ENCODE peak calls at places on chromosome 22, in ten cellular contexts. One of them, this sample, is unnamed.

GRCh38 chr22:40326905-40327735 is 19.2 kb upstream of the ADSL start:
- DNase-seq in H9: peak; percentile 49
- DNase-seq in MCF 10A: no peak
- DNase-seq in osteocyte: no peak
- DNase-seq in coronary artery: no peak
- DNase-seq in GM13976: no peak
- DNase-seq in type B pancreatic cell: no peak
- DNase-seq in fibroblast of mammary gland: peak; percentile 47
- DNase-seq in CD8-positive, alpha-beta T cell: no peak
- DNase-seq in dorsolateral prefrontal cortex: no peak
- DNase-seq in this sample: peak; percentile 31

GRCh38 chr22:25027959-25028840 is 75.7 kb downstream of the KIAA1671 start:
- DNase-seq in CD8-positive, alpha-beta T cell: no peak
- DNase-seq in fibroblast of mammary gland: no peak
- DNase-seq in GM13976: peak; percentile 51
- DNase-seq in type B pancreatic cell: no peak
- DNase-seq in H9: peak; percentile 76
- DNase-seq in MCF 10A: no peak
- DNase-seq in osteocyte: no peak
- DNase-seq in coronary artery: no peak
- DNase-seq in dorsolateral prefrontal cortex: no peak
- DNase-seq in this sample: peak; percentile 34

GRCh38 chr22:20258584-20259335 is 9.4 kb downstream of the RTN4R start:
- DNase-seq in GM13976: peak; percentile 71
- DNase-seq in type B pancreatic cell: no peak
- DNase-seq in MCF 10A: no peak
- DNase-seq in coronary artery: no peak
- DNase-seq in H9: no peak
- DNase-seq in osteocyte: no peak
- DNase-seq in dorsolateral prefrontal cortex: no peak
- DNase-seq in CD8-positive, alpha-beta T cell: no peak
- DNase-seq in fibroblast of mammary gland: no peak
- DNase-seq in this sample: no peak

GRCh38 chr22:40218723-40219294 is 41.1 kb downstream of the TNRC6B start:
- DNase-seq in coronary artery: peak; percentile 60
- DNase-seq in MCF 10A: no peak
- DNase-seq in CD8-positive, alpha-beta T cell: peak; percentile 11
- DNase-seq in fibroblast of mammary gland: no peak
- DNase-seq in H9: peak; percentile 18
- DNase-seq in GM13976: no peak
- DNase-seq in dorsolateral prefrontal cortex: no peak
- DNase-seq in osteocyte: peak; percentile 23
- DNase-seq in type B pancreatic cell: peak; percentile 11
- DNase-seq in this sample: no peak

GRCh38 chr22:21457023-21457787 is 10.0 kb upstream of the TMEM191C start:
- DNase-seq in CD8-positive, alpha-beta T cell: no peak
- DNase-seq in H9: peak; percentile 27
- DNase-seq in MCF 10A: peak; percentile 43
- DNase-seq in type B pancreatic cell: no peak
- DNase-seq in dorsolateral prefrontal cortex: no peak
- DNase-seq in coronary artery: no peak
- DNase-seq in fibroblast of mammary gland: no peak
- DNase-seq in osteocyte: peak; percentile 70
- DNase-seq in GM13976: no peak
- DNase-seq in this sample: peak; percentile 32

GRCh38 chr22:44710474-44711235 is 8.7 kb downstream of the PRR5 start:
- DNase-seq in type B pancreatic cell: no peak
- DNase-seq in GM13976: peak; percentile 67
- DNase-seq in CD8-positive, alpha-beta T cell: peak; percentile 75
- DNase-seq in H9: no peak
- DNase-seq in osteocyte: no peak
- DNase-seq in dorsolateral prefrontal cortex: no peak
- DNase-seq in fibroblast of mammary gland: no peak
- DNase-seq in coronary artery: no peak
- DNase-seq in MCF 10A: no peak
- DNase-seq in this sample: no peak

GRCh38 chr22:23248583-23248982 is 68.3 kb downstream of the BCR start:
- DNase-seq in osteocyte: no peak
- DNase-seq in fibroblast of mammary gland: peak; percentile 28
- DNase-seq in dorsolateral prefrontal cortex: no peak
- DNase-seq in MCF 10A: peak; percentile 43
- DNase-seq in H9: peak; percentile 61
- DNase-seq in CD8-positive, alpha-beta T cell: no peak
- DNase-seq in coronary artery: no peak
- DNase-seq in GM13976: no peak
- DNase-seq in type B pancreatic cell: no peak
- DNase-seq in this sample: peak; percentile 78

GRCh38 chr22:32355760-32356159 is 1.9 kb upstream of the RFPL3 start:
- DNase-seq in CD8-positive, alpha-beta T cell: no peak
- DNase-seq in dorsolateral prefrontal cortex: no peak
- DNase-seq in type B pancreatic cell: no peak
- DNase-seq in fibroblast of mammary gland: no peak
- DNase-seq in osteocyte: no peak
- DNase-seq in GM13976: no peak
- DNase-seq in MCF 10A: peak; percentile 45
- DNase-seq in H9: no peak
- DNase-seq in coronary artery: no peak
- DNase-seq in this sample: peak; percentile 10

GRCh38 chr22:24772493-24773220 is 1.9 kb downstream of the PIWIL3 start:
- DNase-seq in MCF 10A: peak; percentile 37
- DNase-seq in fibroblast of mammary gland: peak; percentile 39
- DNase-seq in osteocyte: no peak
- DNase-seq in dorsolateral prefrontal cortex: no peak
- DNase-seq in type B pancreatic cell: no peak
- DNase-seq in CD8-positive, alpha-beta T cell: no peak
- DNase-seq in GM13976: no peak
- DNase-seq in coronary artery: no peak
- DNase-seq in H9: peak; percentile 79
- DNase-seq in this sample: peak; percentile 62

GRCh38 chr22:22060200-22061084 is 77.9 kb upstream of the TOP3B start:
- DNase-seq in coronary artery: no peak
- DNase-seq in dorsolateral prefrontal cortex: peak; percentile 37
- DNase-seq in GM13976: peak; percentile 90
- DNase-seq in type B pancreatic cell: no peak
- DNase-seq in fibroblast of mammary gland: peak; percentile 28
- DNase-seq in MCF 10A: peak; percentile 61
- DNase-seq in H9: peak; percentile 86
- DNase-seq in osteocyte: no peak
- DNase-seq in CD8-positive, alpha-beta T cell: no peak
- DNase-seq in this sample: peak; percentile 53

GRCh38 chr22:41070665-41071331 is 21.6 kb upstream of the EP300 start:
- DNase-seq in fibroblast of mammary gland: no peak
- DNase-seq in MCF 10A: no peak
- DNase-seq in osteocyte: no peak
- DNase-seq in dorsolateral prefrontal cortex: no peak
- DNase-seq in CD8-positive, alpha-beta T cell: no peak
- DNase-seq in H9: no peak
- DNase-seq in type B pancreatic cell: no peak
- DNase-seq in coronary artery: no peak
- DNase-seq in GM13976: no peak
- DNase-seq in this sample: no peak

GRCh38 chr22:20247010-20247505 is 21.1 kb downstream of the RTN4R start:
- DNase-seq in GM13976: peak; percentile 93
- DNase-seq in type B pancreatic cell: no peak
- DNase-seq in osteocyte: no peak
- DNase-seq in H9: no peak
- DNase-seq in fibroblast of mammary gland: peak; percentile 33
- DNase-seq in coronary artery: no peak
- DNase-seq in dorsolateral prefrontal cortex: no peak
- DNase-seq in MCF 10A: no peak
- DNase-seq in CD8-positive, alpha-beta T cell: no peak
- DNase-seq in this sample: peak; percentile 12

GRCh38 chr22:32541481-32541880 is 66.9 kb downstream of the FBXO7 start:
- DNase-seq in H9: no peak
- DNase-seq in fibroblast of mammary gland: no peak
- DNase-seq in type B pancreatic cell: no peak
- DNase-seq in coronary artery: no peak
- DNase-seq in osteocyte: no peak
- DNase-seq in dorsolateral prefrontal cortex: no peak
- DNase-seq in GM13976: no peak
- DNase-seq in MCF 10A: no peak
- DNase-seq in CD8-positive, alpha-beta T cell: no peak
- DNase-seq in this sample: no peak

GRCh38 chr22:34973926-34974325 is 92.0 kb upstream of the ISX start:
- DNase-seq in MCF 10A: no peak
- DNase-seq in CD8-positive, alpha-beta T cell: no peak
- DNase-seq in fibroblast of mammary gland: no peak
- DNase-seq in coronary artery: no peak
- DNase-seq in dorsolateral prefrontal cortex: no peak
- DNase-seq in H9: no peak
- DNase-seq in osteocyte: no peak
- DNase-seq in GM13976: no peak
- DNase-seq in type B pancreatic cell: no peak
- DNase-seq in this sample: no peak

GRCh38 chr22:50314455-50315288 is 7.2 kb upstream of the PLXNB2 start:
- DNase-seq in coronary artery: no peak
- DNase-seq in H9: peak; percentile 61
- DNase-seq in osteocyte: peak; percentile 83
- DNase-seq in CD8-positive, alpha-beta T cell: peak; percentile 86
- DNase-seq in fibroblast of mammary gland: no peak
- DNase-seq in MCF 10A: peak; percentile 55
- DNase-seq in dorsolateral prefrontal cortex: no peak
- DNase-seq in GM13976: peak; percentile 91
- DNase-seq in type B pancreatic cell: no peak
- DNase-seq in this sample: no peak

GRCh38 chr22:20552450-20552894 is 45.1 kb downstream of the MED15 start:
- DNase-seq in coronary artery: peak; percentile 92
- DNase-seq in osteocyte: no peak
- DNase-seq in GM13976: no peak
- DNase-seq in H9: no peak
- DNase-seq in fibroblast of mammary gland: peak; percentile 92
- DNase-seq in dorsolateral prefrontal cortex: no peak
- DNase-seq in MCF 10A: no peak
- DNase-seq in type B pancreatic cell: no peak
- DNase-seq in CD8-positive, alpha-beta T cell: no peak
- DNase-seq in this sample: peak; percentile 63

GRCh38 chr22:17159504-17159951 is 451 bp upstream of the HDHD5 start:
- DNase-seq in H9: no peak
- DNase-seq in GM13976: peak; percentile 57
- DNase-seq in CD8-positive, alpha-beta T cell: no peak
- DNase-seq in type B pancreatic cell: no peak
- DNase-seq in coronary artery: peak; percentile 79
- DNase-seq in dorsolateral prefrontal cortex: peak; percentile 60
- DNase-seq in osteocyte: no peak
- DNase-seq in fibroblast of mammary gland: peak; percentile 56
- DNase-seq in MCF 10A: peak; percentile 62
- DNase-seq in this sample: peak; percentile 37

DNA sequence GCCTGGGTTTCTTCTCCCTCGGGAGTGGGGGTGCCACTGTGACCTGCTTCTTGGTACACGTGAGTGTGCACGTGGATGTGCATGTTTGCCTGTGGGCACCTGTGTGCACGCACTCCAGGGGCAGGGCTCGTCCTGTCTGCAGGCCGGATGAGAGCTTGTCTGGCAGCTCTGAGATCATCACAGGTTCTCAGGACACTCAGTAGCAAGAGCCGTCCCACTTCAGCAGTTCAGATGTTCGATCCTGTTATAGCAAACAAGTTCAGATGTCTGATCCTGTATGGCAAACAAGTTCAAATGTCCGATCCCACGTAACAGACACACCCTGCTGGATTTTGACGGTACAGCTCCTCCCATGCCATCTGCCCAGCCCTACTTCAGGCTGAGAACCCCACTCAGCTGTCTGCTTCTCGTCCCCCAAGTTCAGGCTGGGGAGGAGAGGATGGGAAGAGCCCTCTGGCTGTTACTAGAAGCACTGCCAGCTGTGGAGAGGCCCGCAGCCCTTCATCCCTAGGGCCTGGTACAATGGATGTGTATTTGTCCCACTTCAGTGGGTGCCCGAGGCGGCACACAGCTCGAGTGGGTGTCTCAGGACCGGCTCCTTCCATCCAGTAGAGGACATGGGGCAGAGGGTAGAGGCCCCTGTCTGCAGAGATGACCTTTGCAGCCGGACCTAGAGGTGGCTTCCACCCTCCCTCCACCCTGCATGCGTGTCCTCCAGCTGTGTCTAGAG is 1126.9 kb downstream of the BRD1 start:
- DNase-seq in H9: no peak
- DNase-seq in coronary artery: no peak
- DNase-seq in fibroblast of mammary gland: no peak
- DNase-seq in osteocyte: no peak
- DNase-seq in CD8-positive, alpha-beta T cell: no peak
- DNase-seq in MCF 10A: no peak
- DNase-seq in GM13976: no peak
- DNase-seq in dorsolateral prefrontal cortex: no peak
- DNase-seq in type B pancreatic cell: no peak
- DNase-seq in this sample: no peak
- TF ChIP-seq CTCF in H9: no peak
- TF ChIP-seq CTCF in coronary artery: no peak
- TF ChIP-seq CTCF in fibroblast of mammary gland: no peak
- TF ChIP-seq CTCF in osteocyte: no peak
- TF ChIP-seq CTCF in CD8-positive, alpha-beta T cell: no peak
- TF ChIP-seq CTCF in MCF 10A: no peak
- TF ChIP-seq CTCF in GM13976: no peak
- TF ChIP-seq CTCF in dorsolateral prefrontal cortex: peak; percentile 41
- TF ChIP-seq CTCF in type B pancreatic cell: peak; percentile 34
- TF ChIP-seq CTCF in this sample: no peak

DNA sequence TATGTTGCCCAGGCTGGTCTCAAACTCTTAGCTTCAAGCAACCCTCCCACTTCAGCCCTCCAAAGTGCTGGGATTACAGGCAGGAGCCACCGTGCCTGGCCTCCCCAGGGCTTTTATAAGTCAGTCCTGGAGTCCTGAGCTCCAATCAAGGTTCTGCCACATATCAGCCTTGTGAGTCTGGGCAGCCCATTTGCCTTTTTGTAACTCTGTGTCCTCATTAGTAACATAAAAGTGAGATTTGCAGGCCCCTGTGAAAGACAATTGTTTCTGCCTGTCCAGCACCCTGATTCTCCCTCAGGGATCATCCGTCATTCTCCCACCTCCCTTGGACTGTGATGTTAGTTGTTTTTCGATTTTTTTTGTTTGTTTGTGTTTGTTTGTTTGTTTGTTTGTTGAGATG is 89.8 kb downstream of the MN1 start:
- DNase-seq in osteocyte: no peak
- DNase-seq in CD8-positive, alpha-beta T cell: no peak
- DNase-seq in fibroblast of mammary gland: no peak
- DNase-seq in type B pancreatic cell: no peak
- DNase-seq in coronary artery: no peak
- DNase-seq in MCF 10A: no peak
- DNase-seq in dorsolateral prefrontal cortex: no peak
- DNase-seq in H9: no peak
- DNase-seq in GM13976: no peak
- DNase-seq in this sample: no peak
- TF ChIP-seq CTCF in osteocyte: no peak
- TF ChIP-seq CTCF in CD8-positive, alpha-beta T cell: no peak
- TF ChIP-seq CTCF in fibroblast of mammary gland: no peak
- TF ChIP-seq CTCF in type B pancreatic cell: no peak
- TF ChIP-seq CTCF in coronary artery: no peak
- TF ChIP-seq CTCF in MCF 10A: no peak
- TF ChIP-seq CTCF in dorsolateral prefrontal cortex: no peak
- TF ChIP-seq CTCF in H9: no peak
- TF ChIP-seq CTCF in GM13976: no peak
- TF ChIP-seq CTCF in this sample: no peak

GRCh38 chr22:36104988-36105387 is 55.6 kb downstream of the APOL3 start:
- DNase-seq in H9: no peak
- DNase-seq in coronary artery: no peak
- DNase-seq in CD8-positive, alpha-beta T cell: no peak
- DNase-seq in type B pancreatic cell: no peak
- DNase-seq in fibroblast of mammary gland: peak; percentile 44
- DNase-seq in GM13976: no peak
- DNase-seq in dorsolateral prefrontal cortex: no peak
- DNase-seq in MCF 10A: no peak
- DNase-seq in osteocyte: no peak
- DNase-seq in this sample: no peak
- TF ChIP-seq CTCF in H9: no peak
- TF ChIP-seq CTCF in coronary artery: no peak
- TF ChIP-seq CTCF in CD8-positive, alpha-beta T cell: no peak
- TF ChIP-seq CTCF in type B pancreatic cell: no peak
- TF ChIP-seq CTCF in fibroblast of mammary gland: no peak
- TF ChIP-seq CTCF in GM13976: no peak
- TF ChIP-seq CTCF in dorsolateral prefrontal cortex: no peak
- TF ChIP-seq CTCF in MCF 10A: no peak
- TF ChIP-seq CTCF in osteocyte: no peak
- TF ChIP-seq CTCF in this sample: no peak

GRCh38 chr22:38531251-38531956 is 25.3 kb upstream of the DDX17 start:
- DNase-seq in dorsolateral prefrontal cortex: no peak
- DNase-seq in fibroblast of mammary gland: no peak
- DNase-seq in type B pancreatic cell: no peak
- DNase-seq in osteocyte: no peak
- DNase-seq in CD8-positive, alpha-beta T cell: no peak
- DNase-seq in MCF 10A: no peak
- DNase-seq in H9: no peak
- DNase-seq in coronary artery: no peak
- DNase-seq in GM13976: no peak
- DNase-seq in this sample: no peak
- TF ChIP-seq CTCF in dorsolateral prefrontal cortex: no peak
- TF ChIP-seq CTCF in fibroblast of mammary gland: no peak
- TF ChIP-seq CTCF in type B pancreatic cell: no peak
- TF ChIP-seq CTCF in osteocyte: no peak
- TF ChIP-seq CTCF in CD8-positive, alpha-beta T cell: no peak
- TF ChIP-seq CTCF in MCF 10A: no peak
- TF ChIP-seq CTCF in H9: no peak
- TF ChIP-seq CTCF in coronary artery: no peak
- TF ChIP-seq CTCF in GM13976: no peak
- TF ChIP-seq CTCF in this sample: no peak